ENCODE peak calls at places on chromosomes 2 and 18, in five cellular contexts. O is IMR-90, T is neuronal stem cell, N is trophoblast cell, P is H9. E is an unnamed sample.

GRCh38 chr2:188353282-188353681 is 61.6 kb downstream of the GULP1 start:
- DNase-seq in P (no peak), T (no peak), O (no peak), N (no peak), E (no peak)

GRCh38 chr2:121321476-121321875 is 36.5 kb upstream of the TFCP2L1 start:
- DNase-seq in N (no peak), P (no peak), T (no peak), O (no peak), E (no peak)

GRCh38 chr2:143604172-143604571 is 475.0 kb downstream of the ARHGAP15 start:
- DNase-seq in P (no peak), N (no peak), T (no peak), O (no peak), E (no peak)

GRCh38 chr2:16227811-16228462 is 287.6 kb downstream of the MYCN start:
- DNase-seq in P (no peak), N (no peak), T (no peak), O (no peak), E (no peak)

GRCh38 chr2:218229851-218230250 is 12.9 kb downstream of the ARPC2 start:
- DNase-seq in O (no peak), N (peak; percentile 39), T (no peak), P (no peak), E (peak; percentile 46)

GRCh38 chr18:3180325-3180724 is 39.4 kb downstream of the MYOM1 start:
- DNase-seq in O (peak; percentile 28), T (peak; percentile 47), P (no peak), N (no peak), E (peak; percentile 31)

GRCh38 chr18:8625693-8626092 is 16.5 kb downstream of the RAB12 start:
- DNase-seq in T (no peak), P (no peak), O (no peak), N (no peak), E (no peak)

GRCh38 chr2:20728114-20728758 is 61.3 kb downstream of the GDF7 start:
- DNase-seq in N (peak; percentile 91), T (peak; percentile 14), O (peak; percentile 33), P (no peak), E (peak; percentile 61)

GRCh38 chr18:12041561-12041960 is 52.1 kb upstream of the ANKRD62 start:
- DNase-seq in O (peak; percentile 93), T (no peak), P (no peak), N (no peak), E (peak; percentile 87)

DNA sequence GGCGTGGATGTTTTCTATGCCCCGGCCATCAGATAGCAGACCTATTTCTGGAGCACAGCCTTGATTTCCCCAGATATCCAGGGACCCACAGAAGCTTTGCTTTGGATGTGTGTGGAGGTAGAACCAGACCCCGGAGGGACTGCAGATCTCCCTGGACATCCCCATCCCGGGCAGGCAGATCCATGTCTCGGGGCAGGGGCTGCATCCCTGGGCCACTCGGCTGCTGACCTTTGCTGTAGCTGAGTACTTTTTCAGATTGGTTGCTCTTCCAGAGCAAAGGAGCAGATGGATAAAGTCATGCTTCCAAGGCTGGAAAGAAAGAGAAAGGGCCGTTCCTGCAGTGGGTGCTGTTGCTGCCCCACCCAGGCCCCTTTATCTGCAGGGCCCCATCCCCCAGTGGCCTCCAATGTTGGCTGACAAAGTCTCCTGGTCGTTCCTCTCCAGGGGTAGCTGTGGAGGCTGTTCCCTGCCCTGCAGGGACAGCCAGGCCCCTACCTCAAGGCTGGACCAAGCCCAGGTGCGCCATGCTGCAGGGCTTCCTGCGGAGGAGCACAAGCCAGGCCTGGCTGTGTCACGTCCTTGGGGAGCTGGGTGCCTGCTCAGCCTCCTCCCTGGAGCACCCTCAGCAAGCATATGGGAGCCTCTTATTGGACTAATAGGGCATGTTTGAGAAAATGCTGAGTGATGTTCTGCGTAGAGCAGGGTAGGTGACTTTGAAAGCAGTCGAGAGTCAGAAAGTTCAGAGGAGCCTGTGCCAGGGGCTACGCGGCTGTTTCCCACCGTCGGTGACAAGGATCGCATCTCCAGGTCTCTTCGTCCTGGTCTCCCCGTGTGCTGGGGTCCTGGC is 68.4 kb downstream of the TPO start:
- DNase-seq in O (no peak), N (no peak), T (no peak), P (no peak), E (no peak)
- H3K23ac ChIP-seq in O (no peak overlapping the region), N (no peak overlapping the region), T (no peak overlapping the region), P (no peak overlapping the region), E (no peak overlapping the region)

GRCh38 chr2:8984152-8984551 is 19.3 kb downstream of the MBOAT2 start:
- DNase-seq in N (no peak), P (no peak), O (no peak), T (no peak), E (peak; percentile 55)
- H4K8ac ChIP-seq in N (no peak overlapping the region), P (no peak overlapping the region), O (no peak overlapping the region), T (no peak overlapping the region), E (no peak overlapping the region)

DNA sequence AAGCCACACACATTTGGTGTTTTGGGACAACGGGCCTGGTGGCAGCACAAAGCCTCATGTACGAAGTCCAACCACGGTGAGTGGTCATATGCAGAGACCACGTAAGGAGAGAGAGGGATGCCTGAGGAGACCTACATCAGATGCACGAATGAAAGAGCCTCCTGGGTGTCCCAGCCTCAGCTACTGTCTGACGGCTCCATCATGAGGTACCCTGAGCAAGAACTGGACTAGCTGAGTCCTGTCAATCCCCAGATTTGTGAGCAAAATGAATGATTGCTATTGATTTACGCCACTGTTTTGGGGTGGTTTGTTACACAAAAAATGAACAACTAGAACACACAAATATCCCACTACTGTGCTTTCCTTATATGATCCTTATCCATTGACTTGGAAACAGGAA is 275.7 kb upstream of the KYNU start:
- DNase-seq in P (no peak), N (no peak), T (no peak), O (no peak), E (no peak)
- H3K14ac ChIP-seq in P (no peak overlapping the region), N (no peak overlapping the region), T (peak overlapping the region; percentile 31), O (no peak overlapping the region), E (no peak overlapping the region)

GRCh38 chr18:4453712-4454547 is 1.2 kb downstream of the DLGAP1 start:
- DNase-seq in N (no peak), T (peak; percentile 44), O (no peak), P (peak; percentile 70), E (no peak)

GRCh38 chr18:4450065-4450676 is 4.9 kb downstream of the DLGAP1 start:
- DNase-seq in O (no peak), N (no peak), P (no peak), T (no peak), E (no peak)

GRCh38 chr18:4455113-4455811 is at the start of gene DLGAP1:
- DNase-seq in P (peak; percentile 82), O (no peak), N (no peak), T (peak; percentile 79), E (no peak)

DNA sequence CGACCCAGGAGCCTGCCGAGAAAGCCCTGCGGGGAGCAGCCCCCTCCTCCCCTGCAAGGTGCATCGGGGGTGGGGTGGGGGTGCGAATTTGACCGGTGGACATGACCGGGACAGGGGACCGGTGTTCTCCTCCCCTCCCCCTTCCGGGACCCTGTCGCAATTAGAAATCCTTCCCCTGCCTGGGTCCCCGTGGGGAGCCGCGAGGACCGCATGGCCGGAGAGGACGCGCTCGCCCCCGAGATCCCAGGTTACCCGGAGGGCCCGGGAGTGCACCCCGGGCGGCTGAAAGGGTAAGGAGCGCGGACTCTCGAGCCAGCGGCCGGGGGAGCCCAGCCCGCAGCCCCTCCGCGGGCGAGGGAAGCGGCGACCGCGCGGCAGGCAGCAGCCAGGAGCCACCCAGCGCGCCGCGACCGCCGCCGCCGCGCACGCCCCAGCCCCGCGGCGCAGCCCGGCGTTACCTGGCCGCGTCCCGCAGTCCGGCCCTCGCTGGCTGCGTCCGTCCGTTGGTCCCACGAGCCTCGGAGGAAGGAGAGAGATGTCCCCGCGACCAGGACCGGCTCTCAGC is 477 bp downstream of the DLGAP1 start:
- DNase-seq in O (no peak), P (no peak), T (no peak), N (no peak), E (no peak)
- H3K23ac ChIP-seq in O (no peak overlapping the region), P (no peak overlapping the region), T (no peak overlapping the region), N (no peak overlapping the region), E (no peak overlapping the region)

GRCh38 chr18:58590827-58591226 is 38.1 kb downstream of the ALPK2 start:
- DNase-seq in T (no peak), N (no peak), O (no peak), P (no peak), E (no peak)
- H4K8ac ChIP-seq in T (no peak overlapping the region), N (peak overlapping the region; percentile 7), O (peak overlapping the region; percentile 66), P (no peak overlapping the region), E (peak overlapping the region; percentile 45)

E was measured in mesenchymal stem cell.